ENCODE peak calls at places on chromosomes 13 and 19, in nine cellular contexts. Q is EL; U is stimulated activated CD4-positive, alpha-beta T cell treated with anti-CD3 and anti-CD28 coated beads, Interleukin-4, amount 100 ng/mL, for 48 hours; L is HTR-8/SVneo; W is NCI-H510A; T is T-helper 1 cell; N is activated T-helper 1 cell treated with Interleukin-2 at 50 U/mL for 16 hours; M is breast epithelium; C is upper lobe of left lung. R is an unnamed sample.

GRCh38 chr13:53781941-53782340 is 753.3 kb downstream of the OLFM4 start:
- DNase-seq in U (no peak), L (no peak), T (no peak), Q (no peak), W (no peak), M (no peak), N (no peak), C (no peak), R (no peak)

GRCh38 chr19:30073152-30074000 is 131.3 kb downstream of the URI1 start:
- DNase-seq in U (no peak), M (peak), Q (no peak), L (no peak), N (no peak), T (no peak), W (no peak), C (no peak), R (no peak)

GRCh38 chr13:76936736-76937135 is 11.6 kb upstream of the ACOD1 start:
- DNase-seq in N (no peak), W (no peak), M (no peak), U (no peak), L (no peak), T (no peak), Q (peak), C (no peak), R (no peak)

GRCh38 chr13:77510156-77510555 is 25.4 kb upstream of the SCEL start:
- DNase-seq in T (no peak), C (no peak), M (no peak), W (no peak), U (no peak), L (no peak), Q (no peak), N (no peak), R (no peak)

GRCh38 chr19:49057636-49058234 is at the start of gene CGB7:
- DNase-seq in L (no peak), M (no peak), U (peak), C (peak), Q (peak), T (peak), N (no peak), W (no peak), R (peak)

GRCh38 chr13:105485061-105485460 is 1050.4 kb downstream of the EFNB2 start:
- DNase-seq in T (no peak), C (no peak), N (no peak), W (no peak), L (no peak), M (no peak), U (no peak), Q (no peak), R (no peak)

GRCh38 chr19:24140099-24140498 is 53.1 kb downstream of the ZNF254 start:
- DNase-seq in C (no peak), U (no peak), T (no peak), L (no peak), Q (peak), W (no peak), N (no peak), M (no peak), R (no peak)

GRCh38 chr13:79491715-79492114 is 10.8 kb downstream of the NDFIP2 start:
- DNase-seq in W (no peak), C (no peak), M (no peak), U (no peak), N (no peak), L (no peak), Q (peak), T (no peak), R (no peak)

GRCh38 chr19:6062274-6062673 is 48.0 kb downstream of the RFX2 start:
- DNase-seq in U (no peak), N (peak), C (no peak), W (no peak), T (peak), L (no peak), Q (no peak), M (peak), R (peak)

GRCh38 chr13:111555906-111556305 is 235.5 kb downstream of the TEX29 start:
- DNase-seq in L (no peak), C (no peak), N (no peak), Q (no peak), U (no peak), M (no peak), W (no peak), T (no peak), R (no peak)

GRCh38 chr13:55816976-55817601 is 1323.6 kb upstream of the PRR20A start:
- DNase-seq in T (no peak), M (no peak), Q (no peak), U (no peak), C (no peak), W (no peak), N (no peak), L (no peak), R (no peak)

GRCh38 chr19:18156841-18157464 is 4.0 kb downstream of the PIK3R2 start:
- DNase-seq in Q (peak), L (peak), U (no peak), C (peak), N (no peak), W (peak), M (peak), T (no peak), R (no peak)

GRCh38 chr19:710767-711166 is 2.0 kb downstream of the PALM start:
- DNase-seq in C (peak), L (no peak), U (no peak), Q (no peak), N (no peak), T (no peak), M (no peak), W (no peak), R (no peak)

GRCh38 chr19:28932446-28932845 is 280.5 kb downstream of the UQCRFS1 start:
- DNase-seq in T (no peak), C (no peak), W (no peak), U (no peak), Q (no peak), N (no peak), L (no peak), M (no peak), R (no peak)

GRCh38 chr19:3966051-3967017 is 4.6 kb downstream of the DAPK3 start:
- DNase-seq in W (no peak), L (no peak), C (no peak), Q (no peak), M (no peak), N (no peak), T (no peak), U (no peak), R (no peak)

GRCh38 chr13:94318418-94318817 is 161.1 kb downstream of the DCT start:
- DNase-seq in W (no peak), Q (no peak), L (no peak), T (no peak), C (no peak), M (no peak), U (no peak), N (no peak), R (no peak)

GRCh38 chr19:35090160-35090794 is 25.3 kb upstream of the FXYD3 start:
- DNase-seq in Q (peak), M (no peak), U (peak), N (no peak), W (no peak), T (no peak), L (peak), C (no peak), R (no peak)

GRCh38 chr19:17830567-17831418 is 9.5 kb upstream of the INSL3 start:
- DNase-seq in U (peak), T (peak), M (no peak), L (peak), W (no peak), N (no peak), C (peak), Q (peak), R (no peak)

GRCh38 chr19:17005000-17005399 is 21.6 kb downstream of the CPAMD8 start:
- DNase-seq in N (no peak), T (no peak), L (no peak), W (no peak), C (no peak), Q (no peak), M (no peak), U (no peak), R (no peak)

GRCh38 chr13:110907951-110908898 is 6.6 kb downstream of the ANKRD10 start:
- DNase-seq in N (no peak), M (no peak), L (no peak), U (no peak), Q (no peak), W (no peak), C (no peak), T (no peak), R (no peak)

GRCh38 chr19:51107406-51108065 is 673 bp downstream of the CTU1 start:
- DNase-seq in L (no peak), W (no peak), M (no peak), T (no peak), N (no peak), U (no peak), C (peak), Q (peak), R (no peak)

GRCh38 chr13:72505376-72505775 is 222.1 kb downstream of the MZT1 start:
- DNase-seq in C (no peak), W (no peak), T (no peak), M (no peak), N (no peak), U (no peak), L (no peak), Q (no peak), R (no peak)

GRCh38 chr19:23203841-23204344 is 46.3 kb downstream of the ZNF724 start:
- DNase-seq in L (no peak), U (no peak), N (no peak), Q (no peak), T (no peak), M (no peak), C (peak), W (no peak), R (no peak)

GRCh38 chr13:112814905-112815585 is 125.2 kb downstream of the ATP11A start:
- DNase-seq in C (no peak), L (no peak), W (no peak), T (no peak), Q (peak), M (no peak), U (no peak), N (no peak), R (no peak)

GRCh38 chr19:39377373-39378362 is 13.2 kb downstream of the PAF1 start:
- DNase-seq in N (no peak), U (no peak), Q (no peak), T (no peak), M (no peak), C (peak), W (no peak), L (no peak), R (no peak)

GRCh38 chr19:18795540-18795939 is 4.4 kb upstream of the COMP start:
- DNase-seq in N (no peak), W (no peak), T (no peak), U (no peak), Q (no peak), M (no peak), L (no peak), C (peak), R (no peak)

GRCh38 chr13:52812941-52813340 is 35.5 kb downstream of the PCDH8 start:
- DNase-seq in U (no peak), N (no peak), W (no peak), Q (no peak), T (no peak), L (no peak), C (no peak), M (no peak), R (no peak)

GRCh38 chr13:25902946-25903345 is 148.9 kb downstream of the SHISA2 start:
- DNase-seq in U (no peak), W (no peak), N (no peak), Q (no peak), L (no peak), M (no peak), T (no peak), C (no peak), R (no peak)

GRCh38 chr13:77325371-77325941 is 1.4 kb downstream of the MYCBP2 start:
- DNase-seq in U (no peak), M (no peak), Q (peak), L (no peak), W (no peak), N (no peak), T (no peak), C (no peak), R (no peak)

GRCh38 chr13:26629260-26629659 is 71.8 kb downstream of the WASF3 start:
- DNase-seq in T (no peak), W (no peak), U (no peak), N (no peak), Q (peak), M (no peak), L (no peak), C (no peak), R (no peak)

R was measured in thoracic aorta.